ENCODE peak calls at places on chromosomes 6 and 20, in ten cellular contexts. T is kidney, V is GM23248, X is K562, P is fibroblast of lung, M is endodermal cell, O is NT2/D1, Z is colonic mucosa, F is IMR-90, B is HCT116. Q is an unnamed sample. For H3K4me1, the result is how much of the 10 kb centered on the place peaks cover.

GRCh38 chr6:7765575-7766325 is 39.9 kb downstream of the BMP6 start:
- DNase-seq in F (peak), T (no peak), V (peak), Z (no peak), X (no peak), B (no peak), M (no peak), O (no peak), P (no peak), Q (peak)

GRCh38 chr20:38604873-38605303 is 3.3 kb downstream of the ARHGAP40 start:
- DNase-seq in X (no peak), T (no peak), O (peak), M (no peak), P (no peak), V (peak), Z (no peak), B (no peak), F (peak), Q (peak)

GRCh38 chr6:4162345-4162744 is 27.0 kb upstream of the ECI2 start:
- DNase-seq in P (no peak), M (no peak), V (no peak), Z (no peak), B (no peak), O (no peak), T (no peak), F (no peak), X (no peak), Q (peak)

GRCh38 chr6:83047065-83047754 is 18.4 kb downstream of the UBE3D start:
- DNase-seq in X (no peak), M (peak), O (no peak), P (no peak), Z (no peak), B (no peak), F (no peak), T (no peak), V (no peak), Q (no peak)

GRCh38 chr20:47558699-47559098 is 57.0 kb downstream of the NCOA3 start:
- DNase-seq in X (no peak), F (no peak), O (no peak), Z (no peak), T (no peak), V (peak), B (no peak), M (no peak), P (no peak), Q (peak)

GRCh38 chr20:59007758-59008511 is 881 bp upstream of the CTSZ start:
- DNase-seq in T (peak), O (no peak), X (peak), M (peak), Z (peak), P (no peak), B (no peak), F (no peak), V (no peak), Q (no peak)

GRCh38 chr20:62885808-62886708 is 24.4 kb upstream of the TCFL5 start:
- DNase-seq in M (no peak), O (no peak), F (no peak), T (no peak), X (no peak), B (no peak), Z (no peak), P (no peak), V (no peak), Q (no peak)

GRCh38 chr20:20395087-20395486 is 27.2 kb downstream of the INSM1 start:
- DNase-seq in X (no peak), B (no peak), V (no peak), F (no peak), P (no peak), O (no peak), M (no peak), T (no peak), Z (no peak), Q (no peak)

GRCh38 chr6:2944405-2945068 is 26.8 kb downstream of the SERPINB6 start:
- DNase-seq in Z (no peak), P (no peak), M (no peak), T (no peak), B (no peak), O (no peak), V (no peak), F (no peak), X (no peak), Q (no peak)

GRCh38 chr20:63318391-63319163 is 25.6 kb downstream of the COL20A1 start:
- DNase-seq in X (no peak), V (no peak), O (no peak), F (no peak), Z (no peak), P (no peak), T (peak), M (no peak), B (no peak), Q (no peak)

GRCh38 chr6:41547799-41548097 is 1.6 kb downstream of the FOXP4 start:
- DNase-seq in P (no peak), T (no peak), B (no peak), O (no peak), F (no peak), Z (no peak), X (no peak), V (no peak), M (no peak), Q (no peak)

GRCh38 chr6:44127186-44128019 is at the start of the genes MRPL14 and TMEM63B:
- DNase-seq in M (peak), Z (peak), F (peak), T (peak), B (peak), V (peak), O (peak), P (peak), X (peak), Q (peak)

GRCh38 chr6:134058622-134059366 is 6.4 kb upstream of the SLC2A12 start:
- DNase-seq in Z (no peak), O (no peak), V (peak), P (no peak), T (no peak), X (no peak), F (peak), M (no peak), B (no peak), Q (no peak)

GRCh38 chr6:5517781-5518180 is 256.5 kb downstream of the FARS2 start:
- DNase-seq in O (no peak), V (no peak), B (no peak), T (no peak), P (no peak), Z (no peak), M (no peak), F (no peak), X (no peak), Q (no peak)

GRCh38 chr6:3227363-3228045 is at the start of gene TUBB2B:
- DNase-seq in O (peak), P (no peak), M (peak), X (no peak), V (peak), T (peak), F (peak), B (no peak), Z (no peak), Q (peak)

GRCh38 chr6:56745971-56746370 is 103.3 kb upstream of the DST start:
- DNase-seq in X (no peak), B (no peak), V (no peak), Z (no peak), P (no peak), T (no peak), O (no peak), M (no peak), F (no peak), Q (no peak)

GRCh38 chr20:5127859-5128409 is 1.1 kb downstream of the CDS2 start:
- DNase-seq in V (peak), X (peak), M (no peak), T (no peak), P (no peak), B (no peak), F (no peak), O (no peak), Z (no peak), Q (no peak)

GRCh38 chr20:5039255-5039657 is 37.9 kb upstream of the SLC23A2 start:
- DNase-seq in V (no peak), O (no peak), P (no peak), F (no peak), B (no peak), T (no peak), X (no peak), Z (no peak), M (no peak), Q (no peak)

GRCh38 chr6:30357678-30358339 is 12.9 kb downstream of the RPP21 start:
- DNase-seq in T (no peak), X (peak), V (peak), P (peak), M (peak), F (peak), B (peak), Z (peak), O (peak), Q (peak)

GRCh38 chr6:85192596-85192995 is 257.3 kb upstream of the NT5E start:
- DNase-seq in Z (no peak), O (no peak), V (no peak), X (no peak), B (no peak), M (no peak), T (no peak), P (no peak), F (no peak), Q (no peak)

GRCh38 chr20:1392443-1392692 is 486 bp downstream of the FKBP1A start:
- DNase-seq in Z (no peak), T (no peak), V (peak), P (no peak), O (no peak), F (no peak), X (no peak), M (no peak), B (no peak), Q (peak)

GRCh38 chr20:43727980-43728590 is 1.3 kb upstream of the GTSF1L start:
- DNase-seq in P (peak), M (no peak), T (no peak), O (no peak), B (no peak), F (peak), Z (peak), X (no peak), V (no peak), Q (no peak)

GRCh38 chr6:119742188-119742803 is 392.7 kb upstream of the MAN1A1 start:
- DNase-seq in Z (peak), V (peak), P (peak), T (no peak), M (peak), X (peak), O (peak), B (peak), F (peak), Q (peak)

GRCh38 chr6:65505736-65506135 is 201.3 kb downstream of the EYS start:
- DNase-seq in F (no peak), X (no peak), V (no peak), T (no peak), M (no peak), P (no peak), Z (no peak), O (no peak), B (no peak), Q (no peak)

GRCh38 chr6:100944644-100945043 is 63.5 kb upstream of the ASCC3 start:
- DNase-seq in T (no peak), V (no peak), P (no peak), X (no peak), F (no peak), M (no peak), O (no peak), Z (no peak), B (no peak), Q (no peak)

GRCh38 chr20:25484911-25485511 is 77.5 kb downstream of the GINS1 start:
- DNase-seq in P (no peak), O (no peak), F (no peak), V (no peak), T (no peak), X (no peak), Z (no peak), B (no peak), M (no peak), Q (no peak)

GRCh38 chr20:10573951-10574339 is 99.9 kb downstream of the JAG1 start:
- DNase-seq in Z (no peak), B (no peak), V (no peak), M (no peak), P (no peak), F (no peak), T (no peak), X (no peak), O (no peak), Q (no peak)

GRCh38 chr6:81054011-81054410 is 698.5 kb downstream of the TENT5A start:
- DNase-seq in B (no peak), T (no peak), F (no peak), M (no peak), P (no peak), V (peak), X (no peak), O (no peak), Z (no peak), Q (no peak)

GRCh38 chr6:107822154-107823046 is 1.7 kb downstream of the SCML4 start:
- DNase-seq in O (no peak), V (no peak), B (no peak), T (no peak), X (no peak), F (no peak), P (no peak), M (peak), Z (no peak), Q (no peak)

GRCh38 chr6:72826744-72827438 is 205.0 kb downstream of the KCNQ5 start:
- DNase-seq in P (peak), O (no peak), X (no peak), M (no peak), T (no peak), B (no peak), F (peak), Z (no peak), V (peak), Q (peak)
- H3K9ac ChIP-seq in P (no peak), O (no peak), X (no peak), M (no peak), T (no peak), B (no peak), F (no peak), Z (no peak), V (no peak), Q (no peak)

GRCh38 chr6:157840776-157841175 is 17.7 kb downstream of the SNX9 start:
- DNase-seq in P (peak), M (no peak), T (no peak), B (no peak), X (peak), O (no peak), V (peak), Z (no peak), F (peak), Q (peak)

GRCh38 chr6:157842213-157842612 is 19.2 kb downstream of the SNX9 start:
- DNase-seq in F (no peak), X (peak), M (no peak), Z (no peak), B (no peak), V (no peak), T (no peak), O (no peak), P (no peak), Q (no peak)

GRCh38 chr6:157839606-157840005 is 16.6 kb downstream of the SNX9 start:
- DNase-seq in B (no peak), P (no peak), X (no peak), Z (no peak), O (no peak), T (no peak), V (no peak), F (no peak), M (no peak), Q (no peak)

GRCh38 chr6:157840261-157840660 is 17.2 kb downstream of the SNX9 start:
- DNase-seq in V (no peak), P (no peak), T (no peak), F (no peak), B (no peak), X (no peak), O (no peak), M (no peak), Z (no peak), Q (no peak)

GRCh38 chr6:157841211-157841840 is 18.3 kb downstream of the SNX9 start:
- DNase-seq in F (no peak), X (peak), B (peak), O (no peak), T (no peak), P (no peak), Z (peak), M (no peak), V (peak), Q (no peak)
- H3K4me1 ChIP-seq in F (under half), X (half or more), B (under half), O (under half), T (under half), P (under half), Z (under half), M (under half), V (half or more), Q (under half)

GRCh38 chr6:131945971-131946370 is 5.2 kb downstream of the CCN2 start:
- DNase-seq in T (no peak), M (no peak), B (no peak), X (no peak), V (no peak), P (no peak), Z (no peak), F (no peak), O (no peak), Q (no peak)
- H3K9ac ChIP-seq in T (no peak), M (no peak), B (no peak), X (no peak), V (peak), P (no peak), Z (no peak), F (no peak), O (no peak), Q (peak)

GRCh38 chr20:51085761-51086160 is 62.9 kb upstream of the KCNG1 start:
- DNase-seq in X (peak), O (no peak), F (no peak), P (no peak), T (no peak), Z (no peak), B (peak), M (peak), V (no peak), Q (no peak)
- H3K4me1 ChIP-seq in X (under half), O (under half), F (under half), P (under half), T (under half), Z (under half), B (under half), M (under half), V (under half), Q (under half)

DNA sequence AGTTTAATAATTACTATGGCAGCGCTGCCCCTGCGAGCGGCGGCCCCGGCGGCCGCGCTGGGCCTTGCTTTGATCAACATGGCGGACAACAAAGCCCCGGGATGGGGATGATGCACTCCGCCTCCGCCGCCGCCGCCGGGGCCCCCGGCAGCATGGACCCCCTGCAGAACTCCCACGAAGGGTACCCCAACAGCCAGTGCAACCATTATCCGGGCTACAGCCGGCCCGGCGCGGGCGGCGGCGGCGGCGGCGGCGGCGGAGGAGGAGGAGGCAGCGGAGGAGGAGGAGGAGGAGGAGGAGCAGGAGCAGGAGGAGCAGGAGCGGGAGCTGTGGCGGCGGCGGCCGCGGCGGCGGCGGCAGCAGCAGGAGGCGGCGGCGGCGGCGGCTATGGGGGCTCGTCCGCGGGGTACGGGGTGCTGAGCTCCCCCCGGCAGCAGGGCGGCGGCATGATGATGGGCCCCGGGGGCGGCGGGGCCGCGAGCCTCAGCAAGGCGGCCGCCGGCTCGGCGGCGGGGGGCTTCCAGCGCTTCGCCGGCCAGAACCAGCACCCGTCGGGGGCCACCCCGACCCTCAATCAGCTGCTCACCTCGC is 1.5 kb downstream of the ARID1B start:
- DNase-seq in T (peak), O (no peak), X (peak), P (peak), M (peak), B (no peak), Z (peak), V (peak), F (no peak), Q (peak)
- H3K9ac ChIP-seq in T (no peak), O (peak), X (peak), P (peak), M (peak), B (peak), Z (peak), V (peak), F (peak), Q (peak)

DNA sequence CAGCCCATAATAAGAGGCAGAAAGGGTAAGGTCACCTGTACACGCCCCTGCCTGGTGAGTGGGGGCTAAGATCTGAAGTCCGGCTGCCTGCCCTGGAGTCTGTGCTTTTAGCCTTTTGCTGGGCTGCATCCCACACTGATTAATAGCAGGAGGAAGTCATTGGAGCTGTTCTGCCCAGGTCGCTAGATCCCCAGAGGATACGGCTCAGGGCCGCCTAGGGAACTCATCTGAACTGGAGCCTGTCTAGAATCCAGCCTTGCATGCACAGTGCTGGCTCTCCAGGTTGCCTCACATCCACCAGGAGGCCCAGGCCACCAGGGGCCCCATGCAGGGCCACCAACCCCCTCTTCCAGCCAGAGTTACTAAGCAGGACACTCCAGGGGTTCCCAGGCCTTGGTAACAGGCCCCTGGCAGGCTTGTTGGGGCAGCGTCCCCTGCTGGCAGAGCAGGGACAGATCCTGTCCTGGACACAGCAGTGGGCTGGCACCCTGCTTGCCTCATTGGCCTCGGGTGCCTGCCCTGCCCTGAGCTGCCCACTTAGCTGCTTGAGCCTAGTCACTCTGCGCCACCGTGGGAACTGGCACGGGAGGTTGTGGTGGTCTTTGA is 35.3 kb downstream of the EFCAB8 start:
- DNase-seq in Z (no peak), O (no peak), X (peak), B (no peak), M (peak), P (peak), F (peak), V (peak), T (peak), Q (peak)
- H3K4me1 ChIP-seq in Z (under half), O (under half), X (under half), B (under half), M (under half), P (under half), F (under half), V (under half), T (under half), Q (under half)

DNA sequence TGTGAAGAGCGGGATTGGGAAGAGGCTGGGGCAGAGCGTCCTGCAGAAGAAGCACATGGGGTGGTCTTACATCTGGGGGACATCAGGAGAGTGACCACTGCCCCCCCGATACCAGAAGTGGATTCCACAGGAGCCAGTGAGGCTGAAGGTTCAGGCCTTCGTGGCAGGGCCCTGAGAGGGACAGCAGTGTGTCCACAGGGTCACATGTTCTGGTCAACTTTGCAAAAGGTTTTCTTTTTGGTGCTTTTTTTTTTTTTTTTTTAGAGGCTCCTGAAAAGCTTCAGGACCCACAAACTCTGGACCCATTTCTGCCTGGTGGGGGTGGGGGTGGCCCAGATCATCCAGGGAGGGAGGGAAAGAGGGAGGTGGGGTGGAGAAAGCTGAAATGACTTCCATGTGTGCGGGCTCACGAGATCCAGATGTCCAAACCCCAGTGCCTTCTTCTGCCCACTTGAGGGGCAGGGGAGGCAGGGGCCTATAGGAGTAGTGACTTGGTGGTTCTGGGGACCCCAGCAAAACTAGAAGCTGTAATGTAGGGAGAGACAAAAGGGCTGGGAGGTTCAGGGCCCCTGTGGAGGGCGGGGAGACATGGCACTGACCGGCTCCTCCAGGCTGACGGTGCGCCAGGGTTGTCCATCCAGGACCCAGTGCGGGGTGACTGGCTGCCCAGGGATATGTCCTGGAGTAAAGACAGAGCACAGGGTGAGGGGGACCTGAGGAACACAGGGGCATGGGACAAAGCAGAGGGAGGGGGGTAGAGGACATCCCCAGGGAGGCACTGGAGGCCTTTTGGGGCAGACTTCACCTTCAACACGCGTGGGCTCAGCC is 2.7 kb downstream of the ADAM33 start:
- DNase-seq in T (no peak), Z (no peak), O (no peak), V (peak), P (no peak), B (no peak), M (no peak), F (no peak), X (no peak), Q (peak)
- H3K9ac ChIP-seq in T (no peak), Z (no peak), O (no peak), V (peak), P (no peak), B (no peak), M (no peak), F (no peak), X (peak), Q (peak)

Q was measured in adipocyte.